ENCODE peak calls at places on chromosomes 4 and X, in ten cellular contexts. J is coronary artery; B is stimulated activated CD4-positive, alpha-beta T cell treated with anti-CD3 and anti-CD28 coated beads, Interleukin-2, amount 100 ng/mL, for 24 hours; M is amygdala; Q is spleen; K is ACHN; O is NCI-H2029 treated with DMSO at 0.1 percent for 48 hours; U is CD8-positive, alpha-beta T cell; C is AG04450; Y is choroid plexus epithelial cell. D is an unnamed sample.

GRCh38 chr4:104860227-104861123 is 286.2 kb upstream of the TET2 start:
- DNase-seq in J (no peak), B (peak; percentile 28), M (peak; percentile 53), Q (no peak), K (peak; percentile 70), O (peak; percentile 57), U (peak; percentile 51), C (peak; percentile 30), Y (peak; percentile 81), D (peak; percentile 35)

GRCh38 chrX:53265771-53266170 is 15.6 kb downstream of the IQSEC2 start:
- DNase-seq in J (no peak), B (no peak), M (no peak), Q (no peak), K (no peak), O (no peak), U (no peak), C (no peak), Y (peak; percentile 63), D (no peak)

GRCh38 chrX:93673056-93673868 is at the start of gene NAP1L3:
- DNase-seq in J (peak; percentile 78), B (peak; percentile 57), M (peak; percentile 81), Q (peak; percentile 82), K (peak; percentile 66), O (no peak), U (peak; percentile 70), C (peak; percentile 1), Y (peak; percentile 48), D (peak; percentile 86)

GRCh38 chr4:22500128-22500611 is 15.7 kb downstream of the ADGRA3 start:
- DNase-seq in J (no peak), B (no peak), M (no peak), Q (no peak), K (no peak), O (peak; percentile 35), U (no peak), C (no peak), Y (no peak), D (no peak)

GRCh38 chrX:132443736-132444135 is 45.1 kb downstream of the MBNL3 start:
- DNase-seq in J (no peak), B (no peak), M (no peak), Q (no peak), K (no peak), O (no peak), U (no peak), C (no peak), Y (no peak), D (no peak)

GRCh38 chrX:149453030-149453429 is 52.1 kb downstream of the IDS start:
- DNase-seq in J (no peak), B (no peak), M (no peak), Q (no peak), K (peak; percentile 42), O (no peak), U (no peak), C (no peak), Y (peak; percentile 46), D (no peak)

GRCh38 chr4:1933700-1934099 is 62.5 kb downstream of the NSD2 start:
- DNase-seq in J (no peak), B (no peak), M (no peak), Q (no peak), K (no peak), O (no peak), U (no peak), C (no peak), Y (no peak), D (no peak)

GRCh38 chr4:154982187-154983047 is 201.3 kb downstream of the RBM46 start:
- DNase-seq in J (peak; percentile 79), B (peak; percentile 52), M (peak; percentile 35), Q (no peak), K (peak; percentile 56), O (no peak), U (peak; percentile 48), C (peak; percentile 6), Y (peak; percentile 70), D (peak; percentile 74)

GRCh38 chr4:100841911-100842310 is 324.1 kb upstream of the EMCN start:
- DNase-seq in J (no peak), B (no peak), M (no peak), Q (no peak), K (no peak), O (no peak), U (no peak), C (no peak), Y (peak; percentile 14), D (no peak)

GRCh38 chr4:61408861-61409260 is 208.7 kb downstream of the ADGRL3 start:
- DNase-seq in J (no peak), B (no peak), M (no peak), Q (no peak), K (no peak), O (no peak), U (no peak), C (no peak), Y (no peak), D (no peak)

GRCh38 chrX:5753291-5753690 is 475.4 kb downstream of the NLGN4X start:
- DNase-seq in J (no peak), B (no peak), M (no peak), Q (no peak), K (no peak), O (no peak), U (no peak), C (no peak), Y (no peak), D (no peak)

GRCh38 chr4:68271851-68272756 is 26.6 kb upstream of the TMPRSS11B start:
- DNase-seq in J (no peak), B (no peak), M (no peak), Q (no peak), K (peak; percentile 66), O (no peak), U (no peak), C (peak; percentile 30), Y (peak; percentile 83), D (no peak)

GRCh38 chr4:20281453-20281852 is 29.7 kb downstream of the SLIT2 start:
- DNase-seq in J (no peak), B (no peak), M (no peak), Q (no peak), K (no peak), O (no peak), U (no peak), C (no peak), Y (no peak), D (no peak)

GRCh38 chr4:180913750-180914149 is 1329.5 kb upstream of the TENM3 start:
- DNase-seq in J (no peak), B (no peak), M (no peak), Q (no peak), K (peak; percentile 54), O (no peak), U (no peak), C (no peak), Y (peak; percentile 0), D (no peak)

GRCh38 chr4:150593996-150594395 is 12.0 kb downstream of the MAB21L2 start:
- DNase-seq in J (no peak), B (no peak), M (no peak), Q (no peak), K (peak; percentile 16), O (no peak), U (no peak), C (no peak), Y (peak; percentile 48), D (no peak)

GRCh38 chrX:46912098-46912672 is at the start of gene JADE3:
- DNase-seq in J (peak; percentile 79), B (peak; percentile 42), M (peak; percentile 27), Q (peak; percentile 85), K (peak; percentile 72), O (peak; percentile 46), U (peak; percentile 49), C (no peak), Y (peak; percentile 69), D (peak; percentile 59)

GRCh38 chrX:8731579-8732395 is at the start of gene ANOS1:
- DNase-seq in J (peak; percentile 79), B (peak; percentile 5), M (peak; percentile 39), Q (peak; percentile 75), K (peak; percentile 27), O (no peak), U (no peak), C (no peak), Y (peak; percentile 11), D (peak; percentile 59)

GRCh38 chr4:75490155-75490554 is 24.0 kb downstream of the RCHY1 start:
- DNase-seq in J (no peak), B (no peak), M (no peak), Q (no peak), K (peak; percentile 62), O (no peak), U (no peak), C (peak; percentile 7), Y (peak; percentile 70), D (no peak)

GRCh38 chrX:103171353-103171752 is 43.6 kb upstream of the BEX4 start:
- DNase-seq in J (no peak), B (no peak), M (no peak), Q (no peak), K (no peak), O (no peak), U (no peak), C (no peak), Y (no peak), D (no peak)

GRCh38 chr4:8041868-8042267 is 102.2 kb upstream of the AFAP1 start:
- DNase-seq in J (no peak), B (no peak), M (no peak), Q (no peak), K (no peak), O (no peak), U (no peak), C (no peak), Y (no peak), D (no peak)

GRCh38 chrX:42485621-42486020 is 292.3 kb downstream of the PPP1R2C start:
- DNase-seq in J (no peak), B (no peak), M (no peak), Q (no peak), K (peak; percentile 45), O (no peak), U (no peak), C (no peak), Y (no peak), D (no peak)

GRCh38 chr4:95857761-95858160 is 17.9 kb downstream of the PDHA2 start:
- DNase-seq in J (no peak), B (no peak), M (no peak), Q (no peak), K (no peak), O (no peak), U (no peak), C (no peak), Y (peak; percentile 42), D (no peak)

GRCh38 chrX:109619816-109620215 is 5.2 kb downstream of the KCNE5 start:
- DNase-seq in J (no peak), B (no peak), M (no peak), Q (no peak), K (no peak), O (no peak), U (no peak), C (no peak), Y (no peak), D (no peak)

GRCh38 chrX:114127411-114128025 is 456.4 kb upstream of the HTR2C start:
- DNase-seq in J (no peak), B (no peak), M (no peak), Q (no peak), K (no peak), O (no peak), U (no peak), C (no peak), Y (no peak), D (peak; percentile 27)

GRCh38 chrX:14676431-14676830 is 147.1 kb downstream of the GLRA2 start:
- DNase-seq in J (no peak), B (no peak), M (no peak), Q (no peak), K (no peak), O (no peak), U (no peak), C (no peak), Y (no peak), D (no peak)

GRCh38 chr4:138677651-138678202 is 337.9 kb upstream of the NOCT start:
- DNase-seq in J (no peak), B (no peak), M (no peak), Q (no peak), K (peak; percentile 18), O (no peak), U (no peak), C (no peak), Y (no peak), D (no peak)

GRCh38 chr4:101475246-101475645 is 127.9 kb upstream of the PPP3CA start:
- DNase-seq in J (no peak), B (no peak), M (no peak), Q (no peak), K (no peak), O (no peak), U (no peak), C (no peak), Y (no peak), D (no peak)

GRCh38 chr4:66840178-66840577 is 705.1 kb downstream of the CENPC start:
- DNase-seq in J (no peak), B (no peak), M (no peak), Q (no peak), K (no peak), O (no peak), U (no peak), C (no peak), Y (no peak), D (no peak)